ENCODE peak calls at places on chromosomes 3 and 15, in five cellular contexts. V is IMR-90, E is mammary epithelial cell, J is H1, G is neural progenitor cell. A is an unnamed sample. For H3K36me3, the result is how much of the 10 kb centered on the place peaks cover.

GRCh38 chr15:62895905-62896316 is 146.6 kb upstream of the TPM1 start:
- DNase-seq in E (peak), J (no peak), V (peak), G (no peak), A (peak)

GRCh38 chr3:168342946-168343856 is 247.5 kb upstream of the GOLIM4 start:
- DNase-seq in J (no peak), V (no peak), G (no peak), E (no peak), A (no peak)

GRCh38 chr3:120636790-120637401 is 40.8 kb downstream of the NDUFB4 start:
- DNase-seq in V (no peak), G (no peak), E (no peak), J (no peak), A (no peak)

GRCh38 chr3:170470063-170471006 is 51.7 kb downstream of the CLDN11 start:
- DNase-seq in J (peak), G (no peak), E (no peak), V (peak), A (no peak)

GRCh38 chr3:116314476-116314875 is 130.8 kb downstream of the LSAMP start:
- DNase-seq in J (no peak), V (no peak), E (no peak), G (no peak), A (no peak)

GRCh38 chr15:65638681-65639089 is 16.9 kb downstream of the SLC24A1 start:
- DNase-seq in E (peak), V (peak), J (no peak), G (peak), A (peak)

GRCh38 chr15:65226221-65226620 is 14.9 kb upstream of the CILP start:
- DNase-seq in J (no peak), V (no peak), G (no peak), E (no peak), A (no peak)

GRCh38 chr3:156535162-156535627 is 19.7 kb downstream of the SSR3 start:
- DNase-seq in J (no peak), G (no peak), V (peak), E (peak), A (peak)

GRCh38 chr15:84814826-84815375 is 2.3 kb upstream of the ALPK3 start:
- DNase-seq in J (no peak), E (no peak), V (no peak), G (no peak), A (no peak)

GRCh38 chr3:83065861-83066260 is 1304.4 kb upstream of the GBE1 start:
- DNase-seq in V (no peak), J (no peak), G (no peak), E (no peak), A (no peak)

GRCh38 chr15:62850791-62851291 is 191.7 kb upstream of the TPM1 start:
- DNase-seq in E (peak), G (peak), J (no peak), V (peak), A (peak)

GRCh38 chr3:182255095-182255600 is 538.2 kb upstream of the ATP11B start:
- DNase-seq in J (no peak), E (no peak), G (no peak), V (no peak), A (no peak)

GRCh38 chr3:160154033-160154432 is 71.2 kb upstream of the C3orf80 start:
- DNase-seq in V (peak), E (peak), J (no peak), G (no peak), A (no peak)

GRCh38 chr3:184255291-184256039 is 5.9 kb downstream of the CAMK2N2 start:
- DNase-seq in E (peak), J (no peak), V (no peak), G (no peak), A (no peak)

GRCh38 chr3:122146466-122146865 is 37.0 kb upstream of the CASR start:
- DNase-seq in J (no peak), E (peak), V (no peak), G (no peak), A (no peak)

DNA sequence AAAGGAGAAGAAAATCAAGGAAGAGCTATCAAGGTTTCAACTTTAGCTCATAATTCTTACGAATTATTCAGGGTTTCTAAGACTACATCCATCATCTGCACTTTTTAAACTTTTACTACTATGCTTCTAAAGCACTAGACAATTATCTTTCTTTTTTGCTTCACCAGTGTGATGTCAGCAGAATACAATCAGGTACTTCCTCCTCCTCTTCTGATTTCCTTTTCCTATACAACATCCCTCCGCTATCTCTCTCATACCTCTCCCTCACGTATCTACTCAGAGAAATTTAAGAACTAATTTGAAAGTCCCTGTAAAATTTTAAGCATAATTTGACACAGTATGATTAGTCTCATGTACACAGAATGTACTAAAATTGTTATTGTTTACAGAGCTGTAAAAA is 47.3 kb upstream of the USP50 start:
- DNase-seq in V (no peak), E (no peak), J (no peak), G (no peak), A (no peak)
- H3K36me3 ChIP-seq in V (under half), E (under half), J (under half), G (under half), A (under half)

GRCh38 chr3:52689151-52689550 is 3.3 kb downstream of the GNL3 start:
- DNase-seq in G (no peak), E (no peak), V (no peak), J (no peak), A (no peak)

GRCh38 chr3:52690560-52690959 is 4.7 kb downstream of the GNL3 start:
- DNase-seq in V (no peak), E (no peak), J (no peak), G (no peak), A (no peak)

GRCh38 chr3:52685705-52686691 is at the start of the genes GNL3 and PBRM1:
- DNase-seq in E (peak), V (peak), J (peak), G (peak), A (peak)

GRCh38 chr3:52685285-52685704 is 418 bp downstream of the PBRM1 start:
- DNase-seq in J (no peak), E (peak), G (peak), V (no peak), A (peak)

GRCh38 chr3:52688266-52688665 is 2.4 kb downstream of the GNL3 start:
- DNase-seq in G (no peak), V (no peak), J (no peak), E (no peak), A (no peak)
- H3K27ac ChIP-seq in G (no peak), V (no peak), J (no peak), E (no peak), A (no peak)

GRCh38 chr15:32717290-32718081 is at the start of gene GREM1:
- DNase-seq in G (peak), E (no peak), J (peak), V (peak), A (peak)
- H3K9ac ChIP-seq in G (no peak), E (no peak), J (no peak), V (peak), A (peak)

DNA sequence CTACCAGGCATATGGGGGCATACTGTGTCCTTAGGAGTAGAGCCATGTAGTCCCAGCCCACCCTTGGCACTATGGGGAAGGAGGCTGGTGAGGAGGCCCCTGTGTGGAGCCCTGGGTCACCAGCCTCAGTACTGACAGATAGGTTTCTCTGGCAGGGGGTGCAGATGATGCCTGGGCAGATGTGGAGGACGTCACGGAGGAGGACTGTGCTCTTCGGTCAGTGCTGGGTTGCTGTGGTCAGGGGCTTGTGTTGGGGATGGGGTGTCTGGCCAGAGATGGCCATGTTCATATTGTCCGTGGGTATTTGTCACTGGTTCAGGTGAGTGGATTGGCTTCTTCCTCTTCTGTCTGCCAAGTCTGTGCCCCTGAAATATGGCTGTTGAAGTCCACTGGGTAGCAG is 20.0 kb downstream of the MTMR14 start:
- DNase-seq in G (no peak), V (no peak), J (no peak), E (no peak), A (no peak)
- H3K36me3 ChIP-seq in G (under half), V (half or more), J (under half), E (under half), A (under half)